ENCODE peak calls at places on chromosome 2, in five cellular contexts. T, Z, E, U and F are unnamed samples.

GRCh38 chr2:11180653-11181052 is 25.4 kb downstream of the SLC66A3 start:
- DNase-seq in Z (no peak), T (no peak), E (no peak), U (no peak), F (no peak)

GRCh38 chr2:73286134-73286533 is 1.9 kb upstream of the FBXO41 start:
- DNase-seq in E (no peak), T (no peak), Z (no peak), U (no peak), F (no peak)

GRCh38 chr2:232529806-232530547 is 4.0 kb downstream of the CHRND start:
- DNase-seq in Z (no peak), T (no peak), U (no peak), E (no peak), F (no peak)

GRCh38 chr2:12428786-12429185 is 287.9 kb upstream of the TRIB2 start:
- DNase-seq in E (no peak), Z (peak; percentile 21), U (no peak), T (no peak), F (no peak)

GRCh38 chr2:102358496-102358895 is 2.9 kb downstream of the IL18R1 start:
- DNase-seq in E (no peak), U (no peak), T (no peak), Z (no peak), F (peak; percentile 68)

GRCh38 chr2:74063486-74063885 is 78.8 kb downstream of the TET3 start:
- DNase-seq in Z (no peak), E (no peak), U (peak; percentile 39), T (no peak), F (no peak)

GRCh38 chr2:133570547-133570946 is 2.3 kb upstream of the NCKAP5 start:
- DNase-seq in Z (no peak), T (no peak), E (no peak), U (no peak), F (no peak)

GRCh38 chr2:196703660-196704209 is 64.2 kb downstream of the CCDC150 start:
- DNase-seq in E (no peak), Z (no peak), U (no peak), T (no peak), F (no peak)

GRCh38 chr2:9637330-9637729 is 6.5 kb upstream of the YWHAQ start:
- DNase-seq in T (peak; percentile 12), E (no peak), Z (no peak), U (peak; percentile 43), F (no peak)